ENCODE peak calls at places on chromosomes 2 and 18, in eight cellular contexts. Y is GM23248, G is cardiac muscle cell, S is upper lobe of right lung, H is endothelial cell of umbilical vein, F is breast epithelium, C is substantia nigra, D is AG04450. B is an unnamed sample.

GRCh38 chr2:65746919-65747678 is 314.7 kb upstream of the SPRED2 start:
- DNase-seq in Y (no peak), D (no peak), H (no peak), C (peak; percentile 0), G (peak; percentile 8), F (no peak), S (no peak), B (peak; percentile 9)

GRCh38 chr18:49812321-49813070 is 837 bp downstream of the ACAA2 start:
- DNase-seq in S (no peak), G (no peak), F (no peak), C (no peak), H (peak; percentile 54), Y (peak; percentile 44), D (no peak), B (no peak)

GRCh38 chr2:110993557-110994231 is 127.0 kb upstream of the BCL2L11 start:
- DNase-seq in C (no peak), G (peak; percentile 4), D (no peak), H (peak; percentile 30), F (no peak), Y (no peak), S (no peak), B (no peak)

GRCh38 chr2:10265328-10266132 is 37.2 kb upstream of the HPCAL1 start:
- DNase-seq in C (no peak), F (no peak), H (no peak), D (no peak), G (no peak), S (peak; percentile 61), Y (peak; percentile 39), B (no peak)

GRCh38 chr2:203667838-203668237 is 38.6 kb upstream of the CD28 start:
- DNase-seq in D (no peak), C (no peak), F (no peak), H (no peak), G (no peak), S (no peak), Y (no peak), B (no peak)

GRCh38 chr2:26704441-26704977 is 12.0 kb downstream of the KCNK3 start:
- DNase-seq in F (peak; percentile 38), H (no peak), D (no peak), G (peak; percentile 64), S (no peak), C (no peak), Y (peak; percentile 90), B (no peak)

GRCh38 chr2:230714122-230714453 is 1.4 kb downstream of the CAB39 start:
- DNase-seq in Y (peak; percentile 89), F (no peak), S (no peak), C (no peak), H (peak; percentile 83), D (no peak), G (peak; percentile 72), B (peak; percentile 33)

GRCh38 chr2:27582129-27582694 is 630 bp upstream of the ZNF512 start:
- DNase-seq in S (no peak), C (no peak), D (no peak), F (no peak), Y (peak; percentile 5), H (no peak), G (no peak), B (no peak)

GRCh38 chr2:211033765-211034164 is 477.4 kb downstream of the CPS1 start:
- DNase-seq in Y (peak; percentile 15), D (no peak), G (peak; percentile 9), F (no peak), C (no peak), H (peak; percentile 12), S (no peak), B (no peak)

DNA sequence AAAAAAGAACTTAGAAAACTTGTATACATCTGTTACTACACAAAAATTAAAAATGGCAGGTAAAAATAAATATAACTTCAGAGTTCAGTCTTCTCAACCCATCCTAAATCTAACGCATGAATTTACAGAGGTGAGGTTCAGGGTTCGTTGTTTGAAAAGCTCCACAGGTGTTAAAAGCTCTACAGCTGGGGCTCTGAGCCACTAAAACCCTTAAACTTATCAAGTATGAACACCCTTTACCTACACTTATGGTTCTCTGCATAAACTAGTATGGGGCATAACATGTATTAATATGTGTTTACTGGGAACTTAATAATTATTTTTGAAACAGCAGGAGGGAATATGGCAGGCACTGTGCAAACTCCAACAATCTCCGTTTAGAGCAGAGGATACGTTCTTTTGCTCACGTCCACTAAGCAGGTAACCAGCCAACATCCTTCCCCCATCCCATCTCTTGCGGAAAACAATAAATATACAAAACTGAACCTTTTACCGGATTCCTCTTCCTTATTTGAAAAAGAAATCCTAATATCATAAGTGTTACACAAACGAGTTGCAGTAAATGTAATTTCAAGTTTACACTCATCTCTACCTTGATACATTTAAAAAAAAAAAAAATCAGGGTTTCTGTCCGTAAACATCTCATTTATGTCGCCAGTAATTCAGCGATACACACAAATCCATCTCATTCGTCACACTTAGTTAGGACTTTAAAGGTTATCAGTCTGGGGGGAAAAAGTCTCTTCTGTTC is 1.3 kb downstream of the PIAS2 start:
- DNase-seq in S (no peak), Y (peak; percentile 30), G (no peak), F (no peak), C (no peak), D (no peak), H (no peak), B (no peak)
- H3K27ac ChIP-seq in S (no peak overlapping the region), Y (peak overlapping the region; percentile 67), G (peak overlapping the region; percentile 89), F (peak overlapping the region; percentile 87), C (no peak overlapping the region), D (no peak overlapping the region), H (no peak overlapping the region), B (no peak overlapping the region)

DNA sequence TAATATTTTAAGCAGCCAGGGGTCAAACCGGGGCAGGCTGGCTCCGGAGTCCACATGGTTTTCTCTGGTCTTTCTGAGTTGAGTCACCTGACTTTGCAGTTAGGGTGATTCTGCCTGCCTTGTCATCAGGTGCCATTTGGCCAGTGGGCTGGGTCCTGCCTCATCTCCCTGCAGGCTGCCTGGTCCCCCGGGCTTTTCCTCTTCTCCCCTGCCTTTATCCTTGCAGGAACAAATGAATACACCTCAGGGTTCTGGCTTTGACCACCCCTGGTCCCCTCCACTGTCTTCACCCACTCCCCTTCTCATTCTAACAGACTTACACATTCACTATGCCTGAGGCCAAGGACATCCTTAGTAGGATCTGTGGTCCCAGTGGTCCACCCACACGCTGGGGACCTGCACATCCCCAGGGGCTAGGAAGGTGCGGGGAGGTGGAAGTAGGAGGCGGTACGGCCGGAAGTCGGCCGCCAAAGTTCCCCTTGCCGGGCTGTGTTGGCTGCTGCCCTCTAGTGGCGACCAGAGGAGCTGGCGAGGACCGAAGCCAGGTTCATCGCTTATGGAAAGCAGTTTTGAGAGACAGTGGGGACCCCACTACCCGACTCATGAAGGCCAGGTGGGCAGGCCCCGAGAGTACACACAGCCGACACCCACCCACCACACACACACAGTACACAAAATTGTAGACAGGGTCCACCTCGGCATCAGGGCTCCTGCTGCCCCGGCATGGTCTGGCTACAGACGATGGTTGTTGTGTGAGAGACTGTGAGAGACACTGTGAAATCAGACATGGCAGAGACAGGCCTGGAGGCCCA is 6.3 kb upstream of the TEX261 start:
- DNase-seq in S (peak; percentile 87), F (peak; percentile 45), G (peak; percentile 76), Y (peak; percentile 78), D (no peak), C (peak; percentile 64), H (peak; percentile 43), B (no peak)
- H3K27ac ChIP-seq in S (no peak overlapping the region), F (no peak overlapping the region), G (no peak overlapping the region), Y (no peak overlapping the region), D (no peak overlapping the region), C (peak overlapping the region; percentile 35), H (no peak overlapping the region), B (no peak overlapping the region)

GRCh38 chr18:56460590-56460989 is 177.8 kb downstream of the TXNL1 start:
- DNase-seq in F (no peak), Y (no peak), C (no peak), D (no peak), G (no peak), S (no peak), H (peak; percentile 22), B (no peak)

GRCh38 chr18:56459451-56459777 is 179.0 kb downstream of the TXNL1 start:
- DNase-seq in Y (no peak), F (no peak), D (no peak), C (no peak), S (no peak), G (peak; percentile 35), H (peak; percentile 95), B (no peak)

GRCh38 chr18:56458770-56459450 is 179.5 kb downstream of the TXNL1 start:
- DNase-seq in C (no peak), Y (no peak), F (no peak), S (no peak), D (no peak), H (no peak), G (no peak), B (no peak)

GRCh38 chr18:56461151-56461550 is 177.2 kb downstream of the TXNL1 start:
- DNase-seq in S (no peak), G (no peak), Y (no peak), D (no peak), F (no peak), H (no peak), C (no peak), B (no peak)
- H3K27ac ChIP-seq in S (no peak overlapping the region), G (no peak overlapping the region), Y (no peak overlapping the region), D (no peak overlapping the region), F (no peak overlapping the region), H (no peak overlapping the region), C (no peak overlapping the region), B (no peak overlapping the region)

DNA sequence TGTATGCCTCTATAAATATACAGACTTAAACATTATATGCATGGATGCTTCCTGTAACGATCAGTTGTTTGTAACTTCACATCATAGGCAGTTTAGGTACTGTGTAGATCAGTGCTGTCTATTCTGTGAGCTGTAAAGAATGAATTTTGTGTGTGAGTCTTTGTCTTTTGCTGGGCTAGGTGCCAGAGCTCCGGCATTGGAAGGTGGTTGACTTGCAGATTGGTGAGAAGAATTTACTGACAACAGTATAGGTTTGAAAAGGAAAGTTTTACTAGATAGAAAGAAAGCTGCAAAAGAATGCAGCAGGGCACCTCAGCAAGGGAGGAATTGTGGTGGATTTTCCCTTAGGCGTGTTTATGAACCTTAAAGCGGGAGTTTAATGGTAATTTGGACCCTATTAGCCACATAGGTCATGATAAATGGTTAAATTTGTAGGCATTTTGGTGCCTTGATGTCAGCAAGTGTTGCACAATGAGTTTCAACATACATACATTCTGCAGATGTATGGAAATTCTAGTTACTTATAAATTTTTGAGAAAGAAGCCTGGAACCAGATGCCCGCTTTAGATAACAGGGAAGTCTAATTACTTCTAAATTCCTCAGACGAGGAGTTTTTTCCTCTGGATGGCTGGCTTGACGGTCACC is 6.7 kb upstream of the QPCT start:
- DNase-seq in D (no peak), S (no peak), G (peak; percentile 25), Y (no peak), F (no peak), H (peak; percentile 20), C (no peak), B (no peak)
- H3K27ac ChIP-seq in D (no peak overlapping the region), S (no peak overlapping the region), G (no peak overlapping the region), Y (no peak overlapping the region), F (no peak overlapping the region), H (no peak overlapping the region), C (no peak overlapping the region), B (no peak overlapping the region)

DNA sequence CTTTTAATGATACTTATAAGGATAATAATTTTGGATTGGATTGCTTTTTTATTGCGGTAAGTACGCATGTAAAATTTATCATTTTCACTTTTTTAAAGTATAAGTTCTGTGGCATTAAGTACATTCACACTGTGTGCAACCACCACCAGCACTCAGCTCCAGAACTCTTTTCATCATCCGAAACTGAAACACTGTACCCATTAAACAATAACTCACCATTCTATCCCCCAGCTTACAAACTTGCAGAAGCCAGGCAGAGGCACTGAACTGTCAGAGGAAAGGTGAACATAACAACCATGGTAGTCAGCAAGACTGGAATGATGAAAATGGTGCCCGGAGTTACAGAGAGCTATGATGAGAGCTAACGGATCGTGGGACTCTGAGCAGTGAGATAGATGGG is 465.9 kb downstream of the ADCYAP1 start:
- DNase-seq in D (no peak), Y (no peak), G (no peak), F (no peak), H (no peak), S (no peak), C (no peak), B (no peak)
- H3K27ac ChIP-seq in D (no peak overlapping the region), Y (no peak overlapping the region), G (no peak overlapping the region), F (no peak overlapping the region), H (no peak overlapping the region), S (no peak overlapping the region), C (no peak overlapping the region), B (no peak overlapping the region)